ENCODE peak calls at places on chromosomes 4 and X, in four cellular contexts. F, K, Z and G are unnamed samples.

GRCh38 chr4:84855774-84856173 is 110.7 kb downstream of the WDFY3 start:
- DNase-seq in F (peak), K (no peak), Z (no peak), G (peak)

GRCh38 chrX:153375571-153375970 is 25.6 kb downstream of the PNMA6E start:
- DNase-seq in F (no peak), K (no peak), Z (no peak), G (no peak)

GRCh38 chrX:5681159-5681558 is 547.5 kb downstream of the NLGN4X start:
- DNase-seq in F (peak), K (no peak), Z (no peak), G (no peak)

GRCh38 chr4:143384381-143384994 is 47.8 kb downstream of the GAB1 start:
- DNase-seq in F (peak), K (no peak), Z (no peak), G (no peak)

GRCh38 chr4:6767341-6767724 is 15.2 kb upstream of the KIAA0232 start:
- DNase-seq in F (peak), K (no peak), Z (no peak), G (no peak)

GRCh38 chr4:108696160-108696559 is 45.8 kb downstream of the OSTC start:
- DNase-seq in F (no peak), K (no peak), Z (no peak), G (no peak)

GRCh38 chrX:134537179-134537945 is 77.4 kb downstream of the HPRT1 start:
- DNase-seq in F (peak), K (no peak), Z (no peak), G (no peak)

GRCh38 chrX:45683914-45684313 is 483.2 kb upstream of the DIPK2B start:
- DNase-seq in F (no peak), K (no peak), Z (no peak), G (no peak)

GRCh38 chrX:18449271-18449670 is 23.9 kb downstream of the CDKL5 start:
- DNase-seq in F (peak), K (no peak), Z (peak), G (no peak)

GRCh38 chr4:119209077-119209476 is 3.4 kb upstream of the USP53 start:
- DNase-seq in F (peak), K (no peak), Z (peak), G (no peak)

GRCh38 chr4:57581200-57581599 is 471.0 kb upstream of the IGFBP7 start:
- DNase-seq in F (no peak), K (no peak), Z (no peak), G (no peak)

GRCh38 chr4:102343964-102344519 is 1.2 kb downstream of the SLC39A8 start:
- DNase-seq in F (peak), K (no peak), Z (no peak), G (peak)

GRCh38 chrX:85611926-85612325 is 232.5 kb upstream of the POF1B start:
- DNase-seq in F (peak), K (no peak), Z (no peak), G (no peak)

GRCh38 chr4:55793479-55793878 is 26.1 kb upstream of the EXOC1L start:
- DNase-seq in F (no peak), K (no peak), Z (no peak), G (no peak)

GRCh38 chr4:174215055-174215454 is 68.4 kb downstream of the FBXO8 start:
- DNase-seq in F (no peak), K (no peak), Z (no peak), G (no peak)

GRCh38 chr4:7266525-7267292 is 74.4 kb downstream of the SORCS2 start:
- DNase-seq in F (peak), K (peak), Z (peak), G (no peak)

GRCh38 chrX:40087574-40088298 is 10.0 kb downstream of the BCOR start:
- DNase-seq in F (no peak), K (no peak), Z (no peak), G (no peak)

GRCh38 chr4:158209825-158210807 is at the start of gene TMEM144:
- DNase-seq in F (peak), K (peak), Z (peak), G (peak)

GRCh38 chr4:124079174-124079780 is 633.3 kb downstream of the ANKRD50 start:
- DNase-seq in F (peak), K (no peak), Z (no peak), G (no peak)

GRCh38 chr4:36187723-36188333 is 56.5 kb downstream of the ARAP2 start:
- DNase-seq in F (peak), K (no peak), Z (no peak), G (no peak)

GRCh38 chr4:78768447-78769177 is 7.5 kb upstream of the BMP2K start:
- DNase-seq in F (peak), K (no peak), Z (no peak), G (no peak)

GRCh38 chr4:103934178-103934789 is 214.5 kb upstream of the TACR3 start:
- DNase-seq in F (peak), K (no peak), Z (no peak), G (no peak)

GRCh38 chr4:83821493-83821892 is 285.6 kb downstream of the GPAT3 start:
- DNase-seq in F (no peak), K (no peak), Z (no peak), G (no peak)

GRCh38 chr4:156746111-156746510 is 225.5 kb downstream of the PDGFC start:
- DNase-seq in F (no peak), K (no peak), Z (no peak), G (no peak)

GRCh38 chr4:102678107-102678506 is 82.7 kb downstream of the MANBA start:
- DNase-seq in F (no peak), K (no peak), Z (no peak), G (no peak)

GRCh38 chr4:55175779-55176231 is 50.4 kb upstream of the KDR start:
- DNase-seq in F (peak), K (no peak), Z (peak), G (no peak)

GRCh38 chr4:166003811-166004210 is 130.8 kb downstream of the TLL1 start:
- DNase-seq in F (peak), K (no peak), Z (no peak), G (no peak)

GRCh38 chr4:10173754-10174749 is 57.5 kb upstream of the WDR1 start:
- DNase-seq in F (no peak), K (peak), Z (no peak), G (no peak)

DNA sequence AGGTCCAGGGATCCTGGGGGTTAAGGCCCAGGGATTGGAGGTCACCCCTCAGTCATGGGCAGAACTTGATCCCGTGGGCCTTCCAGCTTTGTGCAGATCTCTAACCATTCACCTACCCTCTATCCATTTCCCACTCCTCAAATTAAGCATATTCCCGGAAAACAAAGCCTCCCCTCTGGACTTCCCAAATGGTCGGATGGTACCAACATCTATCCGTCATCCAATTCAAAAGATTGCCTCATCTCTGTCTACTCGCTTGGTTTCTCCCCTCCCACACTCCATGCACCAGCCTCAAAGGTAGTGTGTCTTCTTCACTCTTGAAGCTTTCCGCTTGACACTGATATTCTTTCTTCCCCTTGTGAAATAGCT is 473 bp upstream of the BCLAF3 start:
- DNase-seq in F (no peak), K (no peak), Z (no peak), G (no peak)
- H3K4me3 ChIP-seq in F (peak), K (peak), Z (peak), G (peak)

GRCh38 chr4:121154103-121154515 is 10.0 kb downstream of the TNIP3 start:
- DNase-seq in F (no peak), K (no peak), Z (no peak), G (no peak)
- H3K4me3 ChIP-seq in F (no peak), K (no peak), Z (no peak), G (no peak)

GRCh38 chr4:184384810-184385557 is 89.4 kb downstream of the IRF2 start:
- DNase-seq in F (no peak), K (no peak), Z (no peak), G (no peak)
- H3K4me3 ChIP-seq in F (peak), K (no peak), Z (no peak), G (no peak)

DNA sequence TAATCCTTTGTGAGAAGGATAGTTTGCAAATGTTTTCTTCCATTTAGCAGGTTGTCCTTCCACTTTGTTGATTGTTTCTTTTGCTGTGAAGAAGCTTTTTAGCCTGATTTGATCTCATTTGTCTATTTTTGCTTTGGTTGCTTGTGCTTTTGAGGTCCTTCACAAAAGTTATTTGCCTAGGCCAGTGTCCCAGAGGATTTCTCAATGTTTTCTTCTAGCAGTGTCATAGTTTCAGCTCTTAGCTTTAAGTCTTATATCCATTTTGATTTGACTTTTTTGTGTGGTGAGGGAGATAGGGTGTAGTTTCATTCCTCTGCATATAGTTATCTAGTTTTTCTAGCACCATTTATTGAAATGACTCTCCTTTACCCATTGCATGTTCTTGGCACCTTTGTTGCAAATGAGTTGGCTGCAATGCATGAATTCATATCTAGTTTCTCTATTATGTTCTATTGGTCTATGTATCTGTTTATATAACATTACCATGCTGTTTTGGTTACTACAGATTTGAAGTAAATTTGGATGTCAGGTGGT is 41.8 kb upstream of the ANTXR2 start:
- DNase-seq in F (no peak), K (no peak), Z (no peak), G (no peak)
- H3K4me3 ChIP-seq in F (no peak), K (no peak), Z (no peak), G (no peak)

GRCh38 chrX:136147966-136148365 is 633 bp downstream of the FHL1 start:
- DNase-seq in F (no peak), K (no peak), Z (no peak), G (no peak)
- H3K4me3 ChIP-seq in F (peak), K (peak), Z (peak), G (peak)